ENCODE peak calls at places on chromosome 9, in five cellular contexts. One of them, this sample, is unnamed.

GRCh38 chr9:77598510-77598909 is 49.6 kb downstream of the GNA14 start:
- DNase-seq in spleen: no peak
- DNase-seq in transverse colon: no peak
- DNase-seq in HCT116: no peak
- DNase-seq in GM12892: no peak
- DNase-seq in this sample: peak; percentile 89

GRCh38 chr9:131755541-131756198 is 15.8 kb upstream of the RAPGEF1 start:
- DNase-seq in GM12892: no peak
- DNase-seq in transverse colon: peak; percentile 87
- DNase-seq in HCT116: peak; percentile 75
- DNase-seq in spleen: peak; percentile 94
- DNase-seq in this sample: peak; percentile 83

GRCh38 chr9:105994970-105995369 is 300.6 kb downstream of the TMEM38B start:
- DNase-seq in transverse colon: no peak
- DNase-seq in GM12892: no peak
- DNase-seq in HCT116: no peak
- DNase-seq in spleen: no peak
- DNase-seq in this sample: no peak

GRCh38 chr9:16150938-16151650 is 598.3 kb downstream of the CCDC171 start:
- DNase-seq in HCT116: no peak
- DNase-seq in transverse colon: no peak
- DNase-seq in GM12892: no peak
- DNase-seq in spleen: no peak
- DNase-seq in this sample: no peak

GRCh38 chr9:2018764-2019548 is 3.8 kb downstream of the SMARCA2 start:
- DNase-seq in GM12892: no peak
- DNase-seq in HCT116: no peak
- DNase-seq in transverse colon: no peak
- DNase-seq in spleen: no peak
- DNase-seq in this sample: peak; percentile 6

GRCh38 chr9:123281659-123282342 is 13.4 kb upstream of the STRBP start:
- DNase-seq in transverse colon: no peak
- DNase-seq in GM12892: no peak
- DNase-seq in HCT116: no peak
- DNase-seq in spleen: no peak
- DNase-seq in this sample: no peak

GRCh38 chr9:8570776-8571175 is 771.2 kb upstream of the DMAC1 start:
- DNase-seq in HCT116: no peak
- DNase-seq in GM12892: no peak
- DNase-seq in spleen: no peak
- DNase-seq in transverse colon: no peak
- DNase-seq in this sample: no peak

GRCh38 chr9:93255994-93256877 is 72.3 kb downstream of the WNK2 start:
- DNase-seq in HCT116: no peak
- DNase-seq in GM12892: no peak
- DNase-seq in transverse colon: peak; percentile 3
- DNase-seq in spleen: peak; percentile 56
- DNase-seq in this sample: no peak

GRCh38 chr9:18384066-18384465 is 89.9 kb upstream of the ADAMTSL1 start:
- DNase-seq in transverse colon: no peak
- DNase-seq in GM12892: no peak
- DNase-seq in spleen: no peak
- DNase-seq in HCT116: no peak
- DNase-seq in this sample: peak; percentile 48

GRCh38 chr9:35164711-35165110 is 2.9 kb downstream of the UNC13B start:
- DNase-seq in GM12892: no peak
- DNase-seq in spleen: no peak
- DNase-seq in transverse colon: no peak
- DNase-seq in HCT116: no peak
- DNase-seq in this sample: peak; percentile 86

GRCh38 chr9:87554177-87554940 is 56.7 kb downstream of the DAPK1 start:
- DNase-seq in transverse colon: no peak
- DNase-seq in spleen: no peak
- DNase-seq in GM12892: no peak
- DNase-seq in HCT116: no peak
- DNase-seq in this sample: no peak

GRCh38 chr9:35726876-35727438 is 5.0 kb downstream of the TLN1 start:
- DNase-seq in spleen: peak; percentile 87
- DNase-seq in transverse colon: peak; percentile 49
- DNase-seq in HCT116: no peak
- DNase-seq in GM12892: no peak
- DNase-seq in this sample: peak; percentile 72

GRCh38 chr9:120829650-120830049 is 13.1 kb downstream of the PSMD5 start:
- DNase-seq in GM12892: no peak
- DNase-seq in transverse colon: no peak
- DNase-seq in HCT116: no peak
- DNase-seq in spleen: no peak
- DNase-seq in this sample: no peak

GRCh38 chr9:120830151-120830550 is 12.6 kb downstream of the PSMD5 start:
- DNase-seq in GM12892: no peak
- DNase-seq in transverse colon: no peak
- DNase-seq in HCT116: no peak
- DNase-seq in spleen: no peak
- DNase-seq in this sample: no peak

GRCh38 chr9:120833311-120833710 is 9.4 kb downstream of the PSMD5 start:
- DNase-seq in GM12892: no peak
- DNase-seq in HCT116: no peak
- DNase-seq in spleen: no peak
- DNase-seq in transverse colon: no peak
- DNase-seq in this sample: no peak

GRCh38 chr9:120830865-120831264 is 11.9 kb downstream of the PSMD5 start:
- DNase-seq in HCT116: no peak
- DNase-seq in transverse colon: no peak
- DNase-seq in spleen: no peak
- DNase-seq in GM12892: no peak
- DNase-seq in this sample: no peak

GRCh38 chr9:120832766-120833165 is 10.0 kb downstream of the PSMD5 start:
- DNase-seq in GM12892: no peak
- DNase-seq in spleen: no peak
- DNase-seq in HCT116: no peak
- DNase-seq in transverse colon: no peak
- DNase-seq in this sample: no peak
- TF ChIP-seq POLR2AphosphoS5 in GM12892: no peak
- TF ChIP-seq POLR2AphosphoS5 in spleen: no peak
- TF ChIP-seq POLR2AphosphoS5 in HCT116: no peak
- TF ChIP-seq POLR2AphosphoS5 in transverse colon: no peak
- TF ChIP-seq POLR2AphosphoS5 in this sample: no peak

DNA sequence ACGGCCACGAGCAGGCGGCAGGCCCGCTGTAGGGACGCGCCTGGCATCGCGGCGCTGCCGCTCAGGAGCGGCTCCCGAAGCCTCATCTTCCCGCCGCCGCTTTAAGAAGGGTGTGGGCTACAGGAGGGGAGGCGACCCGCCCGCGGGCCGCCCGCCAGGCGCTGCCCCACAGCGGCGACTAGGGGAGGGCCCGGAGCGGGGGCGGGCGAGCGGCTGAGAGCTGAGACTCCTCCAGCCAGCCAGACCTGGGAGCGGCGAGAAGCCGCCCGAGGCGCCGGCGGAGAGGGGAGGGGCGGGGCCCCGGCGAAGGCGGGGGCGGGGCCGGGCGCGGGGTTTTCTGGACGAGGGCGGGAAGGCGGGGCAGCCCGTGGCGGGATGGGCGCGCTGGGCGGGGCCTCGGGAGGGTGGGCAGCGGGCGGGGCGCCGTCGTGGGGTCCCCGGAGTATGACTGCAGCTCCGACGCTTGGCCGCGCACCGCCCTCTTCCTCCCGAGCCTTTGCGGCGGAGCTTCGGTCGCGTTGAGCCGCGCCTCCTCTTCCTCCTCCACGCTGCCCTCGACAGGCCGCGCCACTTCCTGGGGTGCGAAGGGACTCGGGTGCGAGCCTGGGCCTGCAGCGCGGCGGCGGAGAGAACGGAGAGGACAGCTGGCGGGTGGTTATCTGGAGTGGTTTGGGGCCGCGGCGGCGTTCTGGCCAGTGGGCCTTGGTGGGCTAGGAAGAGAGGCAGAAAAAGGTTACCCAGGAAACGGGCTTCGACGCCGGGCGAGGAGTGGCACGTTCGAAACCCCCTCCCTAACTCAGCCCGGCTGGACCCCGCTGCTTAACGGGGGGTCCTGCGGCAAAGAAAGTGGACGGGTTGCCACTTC is at the start of gene B4GALT1:
- DNase-seq in transverse colon: peak; percentile 97
- DNase-seq in GM12892: peak; percentile 84
- DNase-seq in HCT116: peak; percentile 41
- DNase-seq in spleen: peak; percentile 100
- DNase-seq in this sample: peak; percentile 93
- TF ChIP-seq POLR2AphosphoS5 in transverse colon: peak; percentile 85
- TF ChIP-seq POLR2AphosphoS5 in GM12892: peak; percentile 82
- TF ChIP-seq POLR2AphosphoS5 in HCT116: peak; percentile 65
- TF ChIP-seq POLR2AphosphoS5 in spleen: peak; percentile 96
- TF ChIP-seq POLR2AphosphoS5 in this sample: peak; percentile 62

GRCh38 chr9:136565722-136566552 is 20.1 kb upstream of the NOTCH1 start:
- DNase-seq in HCT116: no peak
- DNase-seq in transverse colon: no peak
- DNase-seq in GM12892: no peak
- DNase-seq in spleen: no peak
- DNase-seq in this sample: no peak

GRCh38 chr9:136562746-136563506 is 17.1 kb upstream of the NOTCH1 start:
- DNase-seq in spleen: no peak
- DNase-seq in GM12892: no peak
- DNase-seq in HCT116: no peak
- DNase-seq in transverse colon: no peak
- DNase-seq in this sample: peak; percentile 39

GRCh38 chr9:136563646-136564321 is 17.9 kb upstream of the NOTCH1 start:
- DNase-seq in HCT116: no peak
- DNase-seq in transverse colon: no peak
- DNase-seq in spleen: no peak
- DNase-seq in GM12892: no peak
- DNase-seq in this sample: no peak

GRCh38 chr9:136565075-136565721 is 19.4 kb upstream of the NOTCH1 start:
- DNase-seq in spleen: no peak
- DNase-seq in GM12892: no peak
- DNase-seq in transverse colon: no peak
- DNase-seq in HCT116: no peak
- DNase-seq in this sample: no peak

DNA sequence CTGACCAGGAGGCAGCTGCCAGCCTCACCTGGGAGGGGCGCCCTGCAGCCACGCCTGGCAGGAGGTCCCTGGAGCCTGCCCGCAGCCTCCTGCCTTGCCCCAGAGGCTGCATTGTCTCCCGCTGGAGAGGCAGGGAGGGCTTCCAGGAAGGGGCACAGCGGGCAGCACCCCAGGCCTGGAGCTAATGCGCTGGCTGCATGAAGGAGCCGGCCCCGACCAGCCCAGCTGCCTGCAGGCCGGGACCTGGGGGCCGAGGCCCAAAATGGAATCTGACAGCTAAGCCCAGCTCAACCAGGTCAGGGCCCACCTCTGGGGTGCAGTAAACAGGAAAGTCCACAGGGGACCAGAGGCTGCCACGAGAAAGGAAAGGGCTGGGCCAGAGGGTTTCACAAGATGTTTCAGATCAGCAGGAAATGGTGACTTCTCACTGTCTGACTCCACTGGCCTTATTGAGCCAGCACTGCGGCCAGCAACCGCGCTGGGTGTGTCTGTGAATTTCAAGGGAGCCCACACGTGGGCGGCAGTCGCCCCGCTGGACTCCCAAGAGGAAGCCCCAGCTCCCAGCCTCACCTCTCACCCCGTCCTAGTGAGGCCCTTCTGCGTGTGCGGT is 18.6 kb upstream of the NOTCH1 start:
- DNase-seq in GM12892: peak; percentile 69
- DNase-seq in transverse colon: no peak
- DNase-seq in HCT116: no peak
- DNase-seq in spleen: peak; percentile 93
- DNase-seq in this sample: no peak
- TF ChIP-seq POLR2AphosphoS5 in GM12892: no peak
- TF ChIP-seq POLR2AphosphoS5 in transverse colon: no peak
- TF ChIP-seq POLR2AphosphoS5 in HCT116: no peak
- TF ChIP-seq POLR2AphosphoS5 in spleen: peak; percentile 58
- TF ChIP-seq POLR2AphosphoS5 in this sample: no peak

GRCh38 chr9:79357185-79357584 is 214.6 kb upstream of the TLE4 start:
- DNase-seq in GM12892: no peak
- DNase-seq in HCT116: no peak
- DNase-seq in spleen: no peak
- DNase-seq in transverse colon: no peak
- DNase-seq in this sample: no peak

GRCh38 chr9:79360387-79361347 is 211.1 kb upstream of the TLE4 start:
- DNase-seq in HCT116: no peak
- DNase-seq in transverse colon: no peak
- DNase-seq in GM12892: no peak
- DNase-seq in spleen: no peak
- DNase-seq in this sample: peak; percentile 14

GRCh38 chr9:79357620-79358019 is 214.1 kb upstream of the TLE4 start:
- DNase-seq in transverse colon: peak; percentile 9
- DNase-seq in GM12892: no peak
- DNase-seq in HCT116: no peak
- DNase-seq in spleen: no peak
- DNase-seq in this sample: no peak

GRCh38 chr9:79362100-79363081 is 209.4 kb upstream of the TLE4 start:
- DNase-seq in transverse colon: no peak
- DNase-seq in HCT116: no peak
- DNase-seq in spleen: no peak
- DNase-seq in GM12892: no peak
- DNase-seq in this sample: peak; percentile 3
- TF ChIP-seq POLR2AphosphoS5 in transverse colon: no peak
- TF ChIP-seq POLR2AphosphoS5 in HCT116: no peak
- TF ChIP-seq POLR2AphosphoS5 in spleen: no peak
- TF ChIP-seq POLR2AphosphoS5 in GM12892: no peak
- TF ChIP-seq POLR2AphosphoS5 in this sample: no peak

GRCh38 chr9:26951794-26952193 is 4.4 kb upstream of the IFT74 start:
- DNase-seq in HCT116: no peak
- DNase-seq in transverse colon: no peak
- DNase-seq in GM12892: no peak
- DNase-seq in spleen: no peak
- DNase-seq in this sample: no peak

GRCh38 chr9:26954050-26954508 is 2.1 kb upstream of the IFT74 start:
- DNase-seq in HCT116: no peak
- DNase-seq in GM12892: no peak
- DNase-seq in transverse colon: no peak
- DNase-seq in spleen: no peak
- DNase-seq in this sample: no peak

GRCh38 chr9:26955921-26956886 is at the start of gene IFT74:
- DNase-seq in GM12892: peak; percentile 88
- DNase-seq in HCT116: peak; percentile 93
- DNase-seq in transverse colon: peak; percentile 98
- DNase-seq in spleen: peak; percentile 98
- DNase-seq in this sample: peak; percentile 98

GRCh38 chr9:26950521-26950920 is 3.5 kb upstream of the PLAA start:
- DNase-seq in HCT116: no peak
- DNase-seq in spleen: no peak
- DNase-seq in transverse colon: no peak
- DNase-seq in GM12892: no peak
- DNase-seq in this sample: no peak

GRCh38 chr9:26955222-26955903 is 849 bp upstream of the IFT74 start:
- DNase-seq in transverse colon: peak; percentile 24
- DNase-seq in spleen: no peak
- DNase-seq in GM12892: no peak
- DNase-seq in HCT116: no peak
- DNase-seq in this sample: no peak
- TF ChIP-seq POLR2AphosphoS5 in transverse colon: no peak
- TF ChIP-seq POLR2AphosphoS5 in spleen: no peak
- TF ChIP-seq POLR2AphosphoS5 in GM12892: no peak
- TF ChIP-seq POLR2AphosphoS5 in HCT116: no peak
- TF ChIP-seq POLR2AphosphoS5 in this sample: no peak

GRCh38 chr9:135963938-135964337 is 2.8 kb upstream of the UBAC1 start:
- DNase-seq in HCT116: no peak
- DNase-seq in transverse colon: no peak
- DNase-seq in GM12892: no peak
- DNase-seq in spleen: no peak
- DNase-seq in this sample: no peak
- TF ChIP-seq POLR2AphosphoS5 in HCT116: no peak
- TF ChIP-seq POLR2AphosphoS5 in transverse colon: no peak
- TF ChIP-seq POLR2AphosphoS5 in GM12892: no peak
- TF ChIP-seq POLR2AphosphoS5 in spleen: no peak
- TF ChIP-seq POLR2AphosphoS5 in this sample: no peak

This sample was measured in endothelial cell of umbilical vein.